ENCODE peak calls at places on chromosomes 1 and 21, in nine cellular contexts. A, H, P, J, T, S, G, B and L are unnamed samples. For H3K27me3, the result is how much of the 10 kb centered on the place peaks cover.

GRCh38 chr21:17045214-17045835 is 467.5 kb upstream of the CXADR start:
- DNase-seq in A (no peak), T (peak), G (no peak), P (no peak), S (no peak), H (no peak), J (peak), B (no peak), L (no peak)

GRCh38 chr1:86436041-86436440 is 12.1 kb downstream of the CLCA2 start:
- DNase-seq in T (no peak), H (no peak), A (no peak), S (no peak), P (no peak), G (no peak), J (no peak), B (no peak), L (no peak)

GRCh38 chr21:30579351-30579750 is 10.8 kb downstream of the KRTAP22-2 start:
- DNase-seq in G (no peak), H (no peak), A (no peak), J (no peak), B (no peak), T (no peak), S (no peak), P (no peak), L (no peak)

GRCh38 chr1:21878009-21878809 is 58.9 kb downstream of the HSPG2 start:
- DNase-seq in H (no peak), J (no peak), S (no peak), T (no peak), B (no peak), P (no peak), G (peak), A (no peak), L (no peak)

GRCh38 chr1:166738873-166739272 is 100.4 kb upstream of the POGK start:
- DNase-seq in H (no peak), G (no peak), S (no peak), A (no peak), P (no peak), T (no peak), B (no peak), J (no peak), L (no peak)

GRCh38 chr1:37795340-37796110 is 1.9 kb downstream of the MANEAL start:
- DNase-seq in H (peak), G (peak), B (peak), A (peak), T (peak), J (peak), S (peak), P (peak), L (peak)

GRCh38 chr1:41341365-41341683 is 19.9 kb upstream of the FOXO6 start:
- DNase-seq in A (peak), J (no peak), T (no peak), S (no peak), B (no peak), H (no peak), P (no peak), G (no peak), L (no peak)

GRCh38 chr1:201490708-201491131 is 16.2 kb downstream of the CSRP1 start:
- DNase-seq in T (no peak), S (no peak), P (no peak), H (no peak), G (no peak), J (no peak), B (no peak), A (no peak), L (no peak)

GRCh38 chr1:179095377-179095776 is 13.5 kb downstream of the TOR3A start:
- DNase-seq in P (no peak), A (no peak), S (no peak), H (no peak), T (no peak), G (no peak), B (no peak), J (no peak), L (no peak)

GRCh38 chr1:32014937-32015363 is 1.3 kb downstream of the KHDRBS1 start:
- DNase-seq in A (no peak), S (no peak), P (no peak), J (no peak), T (no peak), G (no peak), B (peak), H (no peak), L (no peak)

GRCh38 chr1:206112600-206113301 is 4.4 kb downstream of the AVPR1B start:
- DNase-seq in B (no peak), T (no peak), S (peak), J (no peak), P (peak), G (no peak), H (no peak), A (peak), L (peak)

GRCh38 chr1:201143726-201144635 is 10.3 kb downstream of the TMEM9 start:
- DNase-seq in T (no peak), P (no peak), J (no peak), G (no peak), A (peak), S (no peak), H (no peak), B (no peak), L (no peak)

GRCh38 chr1:59967141-59967697 is 40.6 kb upstream of the CYP2J2 start:
- DNase-seq in H (peak), S (no peak), G (no peak), J (peak), T (peak), P (peak), B (no peak), A (no peak), L (no peak)

GRCh38 chr1:2044510-2045319 is 5.5 kb upstream of the PRKCZ start:
- DNase-seq in A (peak), S (peak), T (peak), H (peak), J (peak), G (peak), P (peak), B (peak), L (peak)

GRCh38 chr1:35605882-35606182 is 32.7 kb downstream of the TFAP2E start:
- DNase-seq in A (no peak), T (no peak), J (no peak), B (no peak), P (no peak), G (no peak), H (no peak), S (no peak), L (no peak)

GRCh38 chr1:24724345-24725208 is 20.7 kb upstream of the CLIC4 start:
- DNase-seq in S (no peak), B (no peak), P (no peak), T (no peak), J (peak), G (no peak), A (no peak), H (peak), L (no peak)

GRCh38 chr21:45078877-45079281 is 4.5 kb downstream of the ADARB1 start:
- DNase-seq in H (no peak), A (no peak), S (no peak), T (no peak), G (no peak), J (peak), P (no peak), B (peak), L (peak)

GRCh38 chr1:28370220-28371010 is 875 bp downstream of the PHACTR4 start:
- DNase-seq in H (no peak), T (peak), S (no peak), B (no peak), J (peak), A (peak), P (peak), G (peak), L (no peak)

GRCh38 chr1:107687846-107688753 is 276.9 kb downstream of the VAV3 start:
- DNase-seq in G (no peak), P (peak), B (no peak), S (no peak), H (no peak), A (no peak), T (no peak), J (no peak), L (no peak)

GRCh38 chr1:109024651-109025050 is 17.3 kb downstream of the WDR47 start:
- DNase-seq in A (no peak), G (no peak), J (peak), S (no peak), P (no peak), T (no peak), H (no peak), B (no peak), L (no peak)

GRCh38 chr1:235758931-235759330 is 107.8 kb downstream of the LYST start:
- DNase-seq in J (no peak), H (no peak), B (no peak), P (no peak), G (no peak), S (peak), T (peak), A (no peak), L (no peak)

GRCh38 chr1:1826356-1827088 is 48.3 kb upstream of the NADK start:
- DNase-seq in A (peak), J (no peak), P (no peak), B (no peak), S (no peak), T (no peak), G (no peak), H (no peak), L (no peak)

GRCh38 chr1:24898152-24898908 is 31.7 kb downstream of the RUNX3 start:
- DNase-seq in H (peak), T (peak), S (peak), G (peak), A (peak), B (no peak), J (peak), P (peak), L (peak)

GRCh38 chr1:162632234-162632666 is at the start of gene DDR2:
- DNase-seq in T (peak), H (no peak), P (peak), B (no peak), A (no peak), J (peak), S (peak), G (peak), L (no peak)

GRCh38 chr1:182829285-182829932 is 9.7 kb upstream of the DHX9 start:
- DNase-seq in J (no peak), S (no peak), T (no peak), H (no peak), B (no peak), G (no peak), A (no peak), P (no peak), L (no peak)

GRCh38 chr1:234956821-234957329 is 171.8 kb downstream of the TOMM20 start:
- DNase-seq in S (peak), A (no peak), G (no peak), T (no peak), J (no peak), H (peak), B (no peak), P (peak), L (peak)

GRCh38 chr1:7403265-7404045 is 367.6 kb upstream of the VAMP3 start:
- DNase-seq in T (no peak), H (no peak), S (no peak), A (no peak), J (peak), B (no peak), G (no peak), P (no peak), L (no peak)

GRCh38 chr1:156676820-156677615 is at the start of gene NES:
- DNase-seq in P (peak), B (no peak), H (peak), G (peak), S (peak), T (peak), J (peak), A (no peak), L (no peak)

GRCh38 chr1:90902672-90903071 is 119.2 kb downstream of the ZNF644 start:
- DNase-seq in G (no peak), S (no peak), B (no peak), P (no peak), J (no peak), A (no peak), T (no peak), H (no peak), L (no peak)

GRCh38 chr21:17454315-17455027 is 58.4 kb upstream of the CXADR start:
- DNase-seq in A (peak), B (peak), T (peak), H (peak), S (peak), P (peak), G (no peak), J (peak), L (no peak)

DNA sequence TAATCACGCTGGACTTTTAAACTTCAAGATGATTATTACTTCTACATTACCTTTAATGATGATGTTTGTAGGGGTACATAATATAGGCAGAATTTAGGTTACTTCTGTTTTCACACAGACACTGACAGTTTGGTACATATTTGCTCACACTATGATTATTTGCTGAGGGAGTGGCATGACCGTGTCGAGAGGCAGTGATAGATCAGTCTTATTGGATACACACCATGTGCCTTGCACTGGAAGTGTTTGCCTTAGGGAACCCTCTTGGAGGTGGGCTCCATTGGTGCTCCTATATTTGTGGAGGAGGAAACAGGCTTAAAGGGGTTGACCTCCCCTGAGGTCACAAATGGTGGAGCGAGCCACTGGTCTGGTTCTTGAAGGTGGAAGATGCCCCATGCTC is 132.1 kb downstream of the PRDM2 start:
- DNase-seq in S (no peak), J (no peak), A (no peak), H (no peak), G (no peak), T (no peak), B (no peak), P (no peak), L (no peak)
- H3K27me3 ChIP-seq in S (under half), J (under half), A (under half), H (under half), G (under half), T (under half), B (under half), P (under half), L (under half)

DNA sequence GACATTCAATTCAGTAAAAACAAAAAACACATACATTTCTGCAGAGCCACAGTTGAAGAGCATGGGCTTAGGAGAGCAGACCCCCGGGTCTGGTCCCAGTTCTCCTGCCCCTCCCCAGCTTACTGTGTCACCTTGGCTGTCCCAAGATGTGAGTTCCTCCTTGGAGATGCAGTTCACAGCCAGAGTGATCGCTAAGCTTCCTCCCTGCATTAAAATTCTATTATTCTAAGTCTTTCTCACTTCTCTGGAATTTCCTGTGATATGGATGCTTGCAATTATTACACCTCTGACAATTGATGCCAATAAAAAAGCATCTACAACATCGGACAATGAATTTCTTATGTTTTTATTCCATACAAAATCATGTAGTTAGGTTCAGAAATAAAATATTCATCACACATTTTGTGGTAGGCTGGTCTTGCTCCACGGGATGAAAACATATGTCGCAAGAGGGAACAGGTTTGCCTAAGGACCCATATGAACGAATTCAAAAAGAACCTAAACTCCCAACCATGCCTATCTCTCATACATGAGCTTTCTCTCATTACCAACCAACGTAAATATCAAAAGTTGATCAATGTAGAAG is 328.5 kb upstream of the RUNX1 start:
- DNase-seq in G (no peak), H (no peak), T (no peak), J (no peak), P (no peak), A (no peak), S (no peak), B (no peak), L (no peak)
- H3K4me3 ChIP-seq in G (no peak), H (no peak), T (no peak), J (no peak), P (no peak), A (no peak), S (no peak), B (no peak), L (no peak)

GRCh38 chr1:228305721-228306152 is 97.9 kb downstream of the OBSCN start:
- DNase-seq in P (no peak), G (peak), T (no peak), S (peak), B (no peak), A (peak), J (no peak), H (no peak), L (peak)

GRCh38 chr1:228304225-228304624 is 96.4 kb downstream of the OBSCN start:
- DNase-seq in G (no peak), S (no peak), P (no peak), J (no peak), T (no peak), B (no peak), H (no peak), A (no peak), L (no peak)

GRCh38 chr1:228306275-228307217 is 98.7 kb downstream of the OBSCN start:
- DNase-seq in P (no peak), G (peak), A (peak), T (peak), B (no peak), J (no peak), S (peak), H (no peak), L (no peak)

GRCh38 chr1:228303596-228303995 is 95.8 kb downstream of the OBSCN start:
- DNase-seq in J (no peak), S (peak), A (no peak), G (peak), H (no peak), T (no peak), B (no peak), P (no peak), L (no peak)

GRCh38 chr1:228304766-228305395 is 97.0 kb downstream of the OBSCN start:
- DNase-seq in H (no peak), P (no peak), A (no peak), B (no peak), J (no peak), G (peak), T (no peak), S (peak), L (peak)
- H3K27me3 ChIP-seq in H (under half), P (under half), A (under half), B (under half), J (under half), G (under half), T (under half), S (under half), L (under half)

GRCh38 chr1:3668585-3669300 is 16.4 kb downstream of the TP73 start:
- DNase-seq in B (no peak), S (peak), T (no peak), G (peak), H (peak), J (no peak), P (peak), A (peak), L (peak)
- H3K4me3 ChIP-seq in B (no peak), S (no peak), T (no peak), G (peak), H (no peak), J (no peak), P (no peak), A (no peak), L (no peak)

GRCh38 chr1:63784083-63784482 is 10.3 kb downstream of the ROR1 start:
- DNase-seq in B (no peak), G (no peak), P (no peak), A (no peak), S (no peak), H (no peak), T (no peak), J (no peak), L (no peak)

GRCh38 chr1:63780541-63780940 is 6.7 kb downstream of the ROR1 start:
- DNase-seq in P (no peak), J (no peak), B (no peak), A (no peak), T (no peak), H (no peak), G (no peak), S (no peak), L (no peak)

GRCh38 chr1:63787875-63788274 is 14.1 kb downstream of the ROR1 start:
- DNase-seq in J (no peak), P (no peak), B (no peak), A (no peak), S (no peak), G (no peak), H (no peak), T (no peak), L (no peak)

GRCh38 chr1:63782982-63783381 is 9.2 kb downstream of the ROR1 start:
- DNase-seq in S (no peak), G (no peak), T (no peak), A (no peak), H (no peak), P (no peak), B (no peak), J (no peak), L (no peak)

DNA sequence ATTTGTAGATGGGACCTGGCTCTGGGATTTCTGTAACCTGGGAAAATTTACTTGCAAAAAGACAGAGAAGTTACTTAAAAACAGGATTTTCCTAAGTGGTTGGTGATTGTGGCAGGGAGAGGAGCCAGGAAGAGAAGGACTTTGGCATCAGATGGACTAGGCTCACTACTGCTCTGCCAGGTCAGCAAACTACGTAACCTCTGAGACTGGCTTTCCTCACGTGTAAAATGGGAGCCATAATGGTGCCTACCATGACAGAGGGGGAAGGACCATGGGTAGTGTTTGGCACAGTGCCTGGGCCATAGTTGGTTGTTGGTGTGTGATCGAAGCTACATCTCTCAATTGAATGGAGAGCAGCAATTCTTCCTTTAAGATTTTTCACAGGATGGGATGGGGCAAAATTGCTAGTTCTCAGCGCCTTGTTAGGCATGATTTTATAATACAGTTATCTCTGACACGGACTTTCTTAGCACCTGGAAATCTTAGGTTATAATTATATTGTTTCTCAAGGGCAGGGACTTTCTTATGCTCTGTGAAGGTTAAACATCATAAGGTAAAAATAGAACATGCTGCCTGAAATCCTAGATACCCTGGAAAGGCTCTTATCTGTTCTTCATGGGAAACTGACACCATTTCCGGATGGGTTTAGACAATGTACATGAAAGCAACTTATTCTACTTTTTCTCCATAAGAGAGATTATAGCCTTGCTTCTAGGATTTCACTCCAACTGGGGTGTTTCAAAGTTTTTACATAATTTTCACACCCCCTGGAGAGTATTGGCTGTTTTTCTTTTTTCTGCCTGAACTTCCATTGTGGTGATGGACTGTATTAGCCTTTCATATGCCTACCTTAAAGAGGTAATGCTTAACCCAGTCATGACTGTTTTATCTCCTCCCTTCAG is 10.9 kb downstream of the ROR1 start:
- DNase-seq in S (no peak), J (no peak), P (no peak), B (no peak), H (no peak), T (no peak), A (no peak), G (no peak), L (no peak)
- H3K27me3 ChIP-seq in S (under half), J (under half), P (under half), B (under half), H (under half), T (under half), A (under half), G (under half), L (under half)

GRCh38 chr1:9296850-9297249 is 4.2 kb downstream of the SPSB1 start:
- DNase-seq in A (no peak), P (no peak), H (no peak), G (no peak), B (no peak), S (no peak), J (no peak), T (no peak), L (no peak)

GRCh38 chr1:9294440-9294773 is 1.7 kb downstream of the SPSB1 start:
- DNase-seq in H (no peak), P (no peak), S (peak), A (no peak), J (peak), B (no peak), T (no peak), G (no peak), L (no peak)

GRCh38 chr1:9294910-9295636 is 2.4 kb downstream of the SPSB1 start:
- DNase-seq in G (no peak), B (no peak), H (no peak), A (no peak), P (peak), T (no peak), S (peak), J (peak), L (peak)

GRCh38 chr1:9297831-9298230 is 5.1 kb downstream of the SPSB1 start:
- DNase-seq in P (no peak), H (no peak), T (no peak), J (no peak), S (no peak), G (no peak), A (no peak), B (no peak), L (no peak)

GRCh38 chr1:9295884-9296283 is 3.2 kb downstream of the SPSB1 start:
- DNase-seq in S (no peak), G (no peak), H (no peak), A (no peak), T (no peak), B (no peak), J (no peak), P (no peak), L (no peak)
- H3K4me3 ChIP-seq in S (no peak), G (no peak), H (no peak), A (no peak), T (no peak), B (no peak), J (no peak), P (no peak), L (peak)